ENCODE peak calls at places on chromosomes 7 and 10, in seven cellular contexts. A, C, I, Z, Q, B and L are unnamed samples.
A peak's percentile ranks its signal among the peaks of the same experiment; 100 is the strongest.

GRCh38 chr10:9545073-9545472 is 1472.6 kb upstream of the CELF2 start:
- DNase-seq in C (no peak), A (no peak), B (no peak), I (no peak), Z (no peak), Q (no peak), L (no peak)

GRCh38 chr7:81645435-81645834 is 124.4 kb downstream of the HGF start:
- DNase-seq in B (no peak), I (no peak), C (no peak), Z (no peak), Q (no peak), A (no peak), L (no peak)

GRCh38 chr7:24769014-24769830 is 12.0 kb upstream of the GSDME start:
- DNase-seq in Z (no peak), Q (no peak), C (no peak), I (peak; percentile 48), A (no peak), B (no peak), L (no peak)

GRCh38 chr10:102935939-102936605 is 18.0 kb downstream of the CNNM2 start:
- DNase-seq in Q (no peak), A (no peak), I (no peak), C (no peak), Z (no peak), B (no peak), L (no peak)

GRCh38 chr10:98293550-98294269 is 25.7 kb upstream of the LOXL4 start:
- DNase-seq in I (no peak), B (peak; percentile 60), Z (no peak), A (no peak), Q (no peak), C (no peak), L (no peak)

GRCh38 chr10:113426181-113426837 is 126.5 kb upstream of the HABP2 start:
- DNase-seq in I (no peak), Z (no peak), C (no peak), Q (no peak), B (no peak), A (no peak), L (no peak)

GRCh38 chr7:55574062-55574717 is 1.9 kb upstream of the VOPP1 start:
- DNase-seq in B (no peak), Z (no peak), I (no peak), C (no peak), Q (no peak), A (no peak), L (no peak)

GRCh38 chr7:46207931-46208634 is 287.0 kb upstream of the IGFBP3 start:
- DNase-seq in Q (no peak), A (no peak), B (no peak), I (peak; percentile 60), Z (no peak), C (no peak), L (no peak)

GRCh38 chr7:18530224-18531179 is 35.0 kb downstream of the HDAC9 start:
- DNase-seq in C (no peak), A (no peak), Q (no peak), I (peak; percentile 40), Z (no peak), B (no peak), L (no peak)

GRCh38 chr10:11610855-11611247 is 599 bp downstream of the USP6NL start:
- DNase-seq in C (no peak), B (peak; percentile 14), Z (no peak), A (no peak), I (peak; percentile 61), Q (peak; percentile 12), L (no peak)

GRCh38 chr10:76459016-76459415 is 1027.6 kb downstream of the LRMDA start:
- DNase-seq in Z (no peak), Q (no peak), A (no peak), B (peak; percentile 14), I (no peak), C (no peak), L (no peak)

GRCh38 chr10:44860811-44861751 is 50.1 kb upstream of the TMEM72 start:
- DNase-seq in B (no peak), A (no peak), I (no peak), Q (no peak), C (no peak), Z (peak; percentile 82), L (no peak)

GRCh38 chr10:34998940-34999339 is 91.2 kb downstream of the CUL2 start:
- DNase-seq in B (no peak), Q (no peak), C (no peak), Z (no peak), I (no peak), A (no peak), L (no peak)

GRCh38 chr10:69439813-69440506 is 11.3 kb upstream of the TSPAN15 start:
- DNase-seq in I (no peak), A (no peak), C (no peak), Z (no peak), Q (no peak), B (no peak), L (no peak)

GRCh38 chr7:4960363-4960762 is 1.4 kb upstream of the MMD2 start:
- DNase-seq in B (no peak), Q (no peak), I (no peak), Z (no peak), A (no peak), C (no peak), L (no peak)

GRCh38 chr7:100752994-100753393 is 19.6 kb downstream of the ZAN start:
- DNase-seq in A (no peak), Z (no peak), I (no peak), Q (no peak), C (no peak), B (no peak), L (no peak)

GRCh38 chr7:69598081-69598486 is at the start of gene AUTS2:
- DNase-seq in B (peak; percentile 90), I (peak; percentile 83), Q (peak; percentile 89), Z (peak; percentile 21), C (peak; percentile 76), A (peak; percentile 92), L (peak; percentile 93)

GRCh38 chr7:25069900-25070443 is 55.1 kb downstream of the CYCS start:
- DNase-seq in A (peak; percentile 81), Z (no peak), Q (peak; percentile 32), C (no peak), I (peak; percentile 74), B (peak; percentile 47), L (no peak)

GRCh38 chr10:110794808-110795207 is 76.9 kb upstream of the PDCD4 start:
- DNase-seq in A (no peak), C (no peak), B (peak; percentile 74), I (no peak), Z (no peak), Q (no peak), L (peak; percentile 74)

GRCh38 chr10:131429942-131430341 is 118.4 kb upstream of the TCERG1L start:
- DNase-seq in I (no peak), B (no peak), C (no peak), Z (no peak), A (no peak), Q (no peak), L (no peak)

GRCh38 chr10:131427901-131428300 is 116.4 kb upstream of the TCERG1L start:
- DNase-seq in A (no peak), Q (no peak), B (no peak), I (no peak), Z (no peak), C (no peak), L (no peak)

GRCh38 chr10:131427253-131427652 is 115.7 kb upstream of the TCERG1L start:
- DNase-seq in B (no peak), A (no peak), Q (no peak), Z (no peak), I (no peak), C (no peak), L (no peak)

GRCh38 chr10:131430716-131431402 is 119.3 kb upstream of the TCERG1L start:
- DNase-seq in C (no peak), Q (no peak), A (no peak), I (no peak), Z (no peak), B (no peak), L (no peak)

GRCh38 chr10:131429141-131429540 is 117.6 kb upstream of the TCERG1L start:
- DNase-seq in I (no peak), A (no peak), Q (no peak), C (no peak), B (no peak), Z (no peak), L (no peak)
- TF ChIP-seq CTCF in I (no peak), A (no peak), Q (no peak), C (no peak), B (no peak), Z (no peak), L (no peak)

GRCh38 chr10:33016988-33017387 is 59.0 kb upstream of the ITGB1 start:
- DNase-seq in I (no peak), C (no peak), Q (no peak), A (no peak), B (no peak), Z (no peak), L (no peak)

GRCh38 chr10:33010132-33011037 is 52.4 kb upstream of the ITGB1 start:
- DNase-seq in A (no peak), I (no peak), Q (no peak), Z (no peak), C (no peak), B (no peak), L (no peak)

DNA sequence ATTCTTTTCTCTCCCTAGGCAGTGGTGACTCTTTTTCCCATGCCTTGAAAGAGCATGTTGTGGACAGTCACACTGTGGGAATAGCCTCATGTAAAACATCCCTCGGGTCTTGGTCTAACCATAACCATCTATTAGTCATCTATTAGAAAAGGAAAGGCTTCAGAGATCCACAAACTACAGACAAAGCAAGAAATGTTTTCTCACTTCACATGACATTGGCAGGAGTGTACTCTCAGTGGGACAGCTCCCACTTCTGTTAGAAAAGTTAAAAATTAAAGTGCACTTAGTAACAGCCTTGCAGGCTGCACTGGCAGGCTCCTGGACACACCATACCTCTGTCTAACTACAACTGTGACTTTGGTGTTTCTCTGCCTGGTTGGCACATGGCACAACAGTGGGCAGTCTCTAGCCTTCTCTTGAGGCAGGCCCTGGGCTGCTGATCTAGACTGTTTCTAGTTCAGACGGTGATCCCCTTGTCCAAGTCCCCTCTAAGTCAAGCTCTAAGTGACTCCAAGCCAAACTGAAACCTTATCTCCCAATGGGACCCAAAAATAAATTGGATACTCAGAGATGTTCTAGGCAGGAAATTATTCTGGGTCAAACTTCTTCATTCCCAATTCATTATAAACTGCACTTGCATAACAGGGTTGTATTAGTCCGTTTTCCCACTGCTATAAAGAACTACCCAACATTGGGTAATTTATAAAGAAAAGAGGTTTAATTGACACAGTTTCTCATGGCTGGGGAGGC is 57.9 kb upstream of the ITGB1 start:
- DNase-seq in Z (no peak), Q (no peak), I (no peak), C (no peak), A (no peak), B (no peak), L (no peak)
- TF ChIP-seq CTCF in Z (no peak), Q (no peak), I (no peak), C (no peak), A (no peak), B (no peak), L (no peak)

GRCh38 chr10:47438857-47439474 is 44.9 kb downstream of the ANXA8 start:
- DNase-seq in Q (no peak), C (no peak), B (no peak), A (no peak), Z (peak; percentile 23), I (peak; percentile 28), L (peak; percentile 54)
- TF ChIP-seq CTCF in Q (peak; percentile 62), C (no peak), B (peak; percentile 48), A (no peak), Z (peak; percentile 63), I (peak; percentile 30), L (peak; percentile 51)

DNA sequence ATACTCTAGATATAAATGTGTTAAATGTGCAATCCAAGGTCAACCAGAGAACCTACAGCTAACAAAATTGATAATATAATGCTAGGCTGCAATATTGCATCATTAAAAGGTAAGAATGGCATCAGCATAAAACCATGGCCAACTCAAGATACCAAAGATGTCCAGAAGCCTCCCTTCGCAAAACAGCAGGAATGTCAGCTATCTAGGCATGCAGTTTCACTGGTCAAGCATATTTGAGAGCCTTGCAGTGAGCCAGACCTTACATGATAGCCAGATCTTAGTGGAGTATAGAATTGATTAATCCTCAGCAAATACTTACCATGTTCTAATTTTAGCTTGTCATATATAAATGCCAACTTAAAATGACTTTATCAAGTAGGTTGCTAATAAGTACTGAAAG is 138.8 kb downstream of the ZEB1 start:
- DNase-seq in Q (no peak), I (no peak), C (no peak), A (no peak), Z (no peak), B (no peak), L (no peak)
- TF ChIP-seq CTCF in Q (no peak), I (no peak), C (no peak), A (no peak), Z (no peak), B (no peak), L (no peak)